ENCODE peak calls at places on chromosomes 13 and 19, in five cellular contexts. U, D, N, X and H are unnamed samples.
A peak's percentile ranks its signal among the peaks of the same experiment; 100 is the strongest.

GRCh38 chr19:46133101-46133627 is 8.7 kb upstream of the IGFL3 start:
- DNase-seq in D (no peak), X (peak; percentile 78), U (no peak), N (peak; percentile 57), H (peak; percentile 24)

GRCh38 chr19:10102787-10103236 is 334 bp upstream of the ANGPTL6 start:
- DNase-seq in N (no peak), U (peak; percentile 53), D (no peak), X (no peak), H (peak; percentile 88)

GRCh38 chr13:74056829-74057564 is 77.2 kb downstream of the KLF12 start:
- DNase-seq in D (no peak), X (no peak), U (no peak), N (no peak), H (no peak)

GRCh38 chr19:45251452-45252354 is 632 bp downstream of the MARK4 start:
- DNase-seq in U (peak; percentile 77), D (peak; percentile 71), N (peak; percentile 71), X (no peak), H (no peak)

GRCh38 chr13:103941506-103942148 is 875.4 kb upstream of the SLC10A2 start:
- DNase-seq in D (no peak), U (no peak), X (no peak), N (no peak), H (no peak)

GRCh38 chr19:47381653-47382279 is 32.7 kb downstream of the DHX34 start:
- DNase-seq in U (no peak), X (no peak), N (no peak), D (no peak), H (no peak)

GRCh38 chr19:38718747-38719543 is 25.3 kb downstream of the CAPN12 start:
- DNase-seq in U (peak; percentile 64), N (peak; percentile 67), D (no peak), X (no peak), H (no peak)

GRCh38 chr13:100235311-100235901 is 146.5 kb downstream of the PCCA start:
- DNase-seq in N (no peak), X (peak; percentile 60), D (peak; percentile 22), U (peak; percentile 51), H (no peak)

GRCh38 chr19:6576869-6577281 is 14.1 kb downstream of the CD70 start:
- DNase-seq in U (no peak), N (no peak), D (peak; percentile 43), X (no peak), H (no peak)

GRCh38 chr19:3656073-3656746 is 29.6 kb upstream of the CACTIN start:
- DNase-seq in D (no peak), X (no peak), U (no peak), N (no peak), H (no peak)

GRCh38 chr19:19568802-19569756 is 31.0 kb downstream of the CILP2 start:
- DNase-seq in N (no peak), D (no peak), U (no peak), X (no peak), H (no peak)

GRCh38 chr13:109647046-109647445 is 139.3 kb downstream of the IRS2 start:
- DNase-seq in D (no peak), U (no peak), N (no peak), X (no peak), H (no peak)

GRCh38 chr19:34347561-34348165 is 17.3 kb upstream of the GPI start:
- DNase-seq in D (no peak), U (no peak), N (no peak), X (no peak), H (no peak)

GRCh38 chr13:79735228-79735627 is 254.3 kb downstream of the NDFIP2 start:
- DNase-seq in N (no peak), U (no peak), D (no peak), X (no peak), H (no peak)

GRCh38 chr13:92158335-92158734 is 759.9 kb downstream of the GPC5 start:
- DNase-seq in X (no peak), D (no peak), N (no peak), U (no peak), H (no peak)

GRCh38 chr13:79442706-79443105 is 36.7 kb upstream of the RBM26 start:
- DNase-seq in D (no peak), X (no peak), U (no peak), N (no peak), H (no peak)

GRCh38 chr13:52001120-52001731 is 10.0 kb downstream of the ATP7B start:
- DNase-seq in U (peak; percentile 64), N (no peak), X (peak; percentile 59), D (peak; percentile 39), H (no peak)

GRCh38 chr13:23778879-23779278 is 110.3 kb downstream of the MIPEP start:
- DNase-seq in N (no peak), X (peak; percentile 87), D (no peak), U (no peak), H (no peak)

GRCh38 chr13:80339841-80340642 is 884 bp downstream of the SPRY2 start:
- DNase-seq in D (peak; percentile 14), N (peak; percentile 61), X (peak; percentile 18), U (peak; percentile 60), H (no peak)

GRCh38 chr13:99830931-99831330 is 140.6 kb downstream of the ZIC5 start:
- DNase-seq in U (no peak), N (no peak), X (no peak), D (no peak), H (no peak)

GRCh38 chr13:44865722-44866484 is 123.4 kb downstream of the NUFIP1 start:
- DNase-seq in N (no peak), U (no peak), X (no peak), D (no peak), H (no peak)

GRCh38 chr19:15829786-15830185 is 14.3 kb upstream of the OR10H1 start:
- DNase-seq in X (no peak), N (no peak), U (no peak), D (no peak), H (no peak)

GRCh38 chr19:56111601-56112312 is 9.3 kb downstream of the ZNF787 start:
- DNase-seq in N (no peak), D (no peak), X (peak; percentile 45), U (peak; percentile 33), H (no peak)

GRCh38 chr19:54172764-54173699 is at the start of gene TMC4:
- DNase-seq in D (peak; percentile 26), X (no peak), U (no peak), N (peak; percentile 82), H (no peak)

GRCh38 chr13:30866692-30867669 is 39.1 kb upstream of the MEDAG start:
- DNase-seq in N (no peak), U (peak; percentile 72), D (no peak), X (no peak), H (no peak)
- TF ChIP-seq EP300 in N (no peak), U (no peak), D (no peak), X (no peak), H (no peak)

GRCh38 chr13:22212576-22212975 is 541.7 kb downstream of the FGF9 start:
- DNase-seq in X (no peak), N (no peak), U (no peak), D (no peak), H (no peak)

GRCh38 chr13:22210134-22210930 is 539.5 kb downstream of the FGF9 start:
- DNase-seq in U (no peak), N (no peak), X (no peak), D (no peak), H (no peak)

GRCh38 chr13:22214184-22214583 is 543.3 kb downstream of the FGF9 start:
- DNase-seq in U (no peak), D (no peak), N (no peak), X (no peak), H (no peak)

GRCh38 chr13:22211876-22212275 is 541.0 kb downstream of the FGF9 start:
- DNase-seq in U (no peak), N (no peak), D (no peak), X (no peak), H (no peak)
- H2AFZ ChIP-seq in U (no peak overlapping the region), N (no peak overlapping the region), D (no peak overlapping the region), X (no peak overlapping the region), H (no peak overlapping the region)

GRCh38 chr13:66367356-66367755 is 862.8 kb downstream of the PCDH9 start:
- DNase-seq in N (no peak), D (no peak), X (no peak), U (no peak), H (no peak)

GRCh38 chr13:66359910-66360552 is 870.1 kb downstream of the PCDH9 start:
- DNase-seq in U (no peak), N (no peak), D (no peak), X (no peak), H (no peak)

GRCh38 chr13:66364346-66364745 is 865.8 kb downstream of the PCDH9 start:
- DNase-seq in X (no peak), U (no peak), N (no peak), D (no peak), H (no peak)

GRCh38 chr13:66362485-66362884 is 867.7 kb downstream of the PCDH9 start:
- DNase-seq in D (no peak), U (no peak), X (no peak), N (no peak), H (no peak)

GRCh38 chr13:66365101-66365500 is 865.0 kb downstream of the PCDH9 start:
- DNase-seq in D (no peak), N (no peak), X (no peak), U (no peak), H (no peak)
- TF ChIP-seq EP300 in D (no peak), N (no peak), X (no peak), U (no peak), H (no peak)

GRCh38 chr13:66704110-66704509 is 526.0 kb downstream of the PCDH9 start:
- DNase-seq in N (no peak), D (no peak), X (no peak), U (no peak), H (no peak)
- H2AFZ ChIP-seq in N (no peak overlapping the region), D (no peak overlapping the region), X (no peak overlapping the region), U (no peak overlapping the region), H (no peak overlapping the region)

GRCh38 chr19:44050740-44051653 is 839 bp upstream of the ZNF223 start:
- DNase-seq in X (no peak), D (no peak), U (no peak), N (no peak), H (no peak)

GRCh38 chr19:44055870-44056269 is 4.0 kb downstream of the ZNF223 start:
- DNase-seq in U (no peak), N (no peak), X (no peak), D (no peak), H (no peak)

GRCh38 chr19:44051654-44052402 is at the start of gene ZNF223:
- DNase-seq in U (peak; percentile 93), N (peak; percentile 89), X (peak; percentile 94), D (peak; percentile 73), H (peak; percentile 69)
- TF ChIP-seq EP300 in U (no peak), N (no peak), X (no peak), D (no peak), H (no peak)